ENCODE peak calls at places on chromosomes 13 and 19, in nine cellular contexts. A, G, C, K, Y, H, T, W and Q are unnamed samples.

GRCh38 chr13:47455581-47455980 is 545.5 kb downstream of the SUCLA2 start:
- DNase-seq in A (no peak), C (no peak), Y (no peak), G (no peak), W (no peak), T (peak; percentile 14), H (no peak), K (no peak), Q (no peak)

GRCh38 chr13:100209857-100210580 is 121.1 kb downstream of the PCCA start:
- DNase-seq in W (no peak), A (no peak), G (no peak), Y (no peak), K (no peak), C (no peak), T (no peak), H (no peak), Q (no peak)

GRCh38 chr19:7792286-7792685 is 29.2 kb downstream of the CLEC4M start:
- DNase-seq in H (no peak), C (no peak), Y (no peak), G (no peak), W (no peak), T (no peak), K (peak; percentile 59), A (no peak), Q (no peak)

GRCh38 chr19:47598407-47599349 is 10.3 kb upstream of the BICRA start:
- DNase-seq in K (peak; percentile 90), T (no peak), C (peak; percentile 54), Y (no peak), H (no peak), G (peak; percentile 69), A (peak; percentile 98), W (peak; percentile 65), Q (peak; percentile 64)

GRCh38 chr19:5578094-5578846 is 10.5 kb upstream of the TINCR start:
- DNase-seq in H (peak; percentile 52), G (peak; percentile 66), Y (peak; percentile 58), A (peak; percentile 57), C (peak; percentile 63), W (no peak), K (peak; percentile 85), T (peak; percentile 84), Q (peak; percentile 58)

GRCh38 chr19:44807162-44807561 is 1.7 kb upstream of the BCAM start:
- DNase-seq in T (no peak), H (no peak), Y (no peak), C (peak; percentile 40), K (peak; percentile 82), A (peak; percentile 79), W (no peak), G (no peak), Q (no peak)

GRCh38 chr13:40087021-40088002 is 431.9 kb downstream of the COG6 start:
- DNase-seq in T (no peak), A (no peak), K (peak; percentile 32), H (no peak), W (no peak), Y (no peak), G (no peak), C (no peak), Q (no peak)

GRCh38 chr13:111904701-111905608 is 162.0 kb upstream of the SOX1 start:
- DNase-seq in Y (no peak), H (no peak), C (no peak), A (no peak), T (no peak), G (no peak), K (no peak), W (no peak), Q (no peak)

GRCh38 chr13:51396352-51396751 is 56.5 kb downstream of the INTS6 start:
- DNase-seq in G (no peak), H (no peak), C (no peak), Y (no peak), W (no peak), A (no peak), K (no peak), T (no peak), Q (no peak)

GRCh38 chr13:40433577-40433976 is 232.9 kb downstream of the FOXO1 start:
- DNase-seq in A (no peak), Y (no peak), G (no peak), C (no peak), H (no peak), K (no peak), W (no peak), T (no peak), Q (no peak)

GRCh38 chr13:66341038-66341437 is 889.1 kb downstream of the PCDH9 start:
- DNase-seq in H (no peak), K (no peak), C (no peak), T (no peak), Y (no peak), A (no peak), W (no peak), G (no peak), Q (no peak)
- H3K4me1 ChIP-seq in H (no peaks in the 10 kb centered on the region), K (no peaks in the 10 kb centered on the region), C (peaks cover 1% of the 10 kb centered on the region), T (no peaks in the 10 kb centered on the region), Y (no peaks in the 10 kb centered on the region), A (peaks cover 3% of the 10 kb centered on the region), W (no peaks in the 10 kb centered on the region), G (no peaks in the 10 kb centered on the region), Q (no peaks in the 10 kb centered on the region)

GRCh38 chr19:1324249-1324791 is 38.6 kb downstream of the EFNA2 start:
- DNase-seq in H (no peak), W (no peak), G (no peak), T (no peak), Y (no peak), C (no peak), K (no peak), A (no peak), Q (no peak)
- H3K4me1 ChIP-seq in H (no peaks in the 10 kb centered on the region), W (peaks cover 17% of the 10 kb centered on the region), G (no peaks in the 10 kb centered on the region), T (no peaks in the 10 kb centered on the region), Y (peaks cover 12% of the 10 kb centered on the region), C (peaks cover 4% of the 10 kb centered on the region), K (no peaks in the 10 kb centered on the region), A (peaks cover 19% of the 10 kb centered on the region), Q (peaks cover 13% of the 10 kb centered on the region)

DNA sequence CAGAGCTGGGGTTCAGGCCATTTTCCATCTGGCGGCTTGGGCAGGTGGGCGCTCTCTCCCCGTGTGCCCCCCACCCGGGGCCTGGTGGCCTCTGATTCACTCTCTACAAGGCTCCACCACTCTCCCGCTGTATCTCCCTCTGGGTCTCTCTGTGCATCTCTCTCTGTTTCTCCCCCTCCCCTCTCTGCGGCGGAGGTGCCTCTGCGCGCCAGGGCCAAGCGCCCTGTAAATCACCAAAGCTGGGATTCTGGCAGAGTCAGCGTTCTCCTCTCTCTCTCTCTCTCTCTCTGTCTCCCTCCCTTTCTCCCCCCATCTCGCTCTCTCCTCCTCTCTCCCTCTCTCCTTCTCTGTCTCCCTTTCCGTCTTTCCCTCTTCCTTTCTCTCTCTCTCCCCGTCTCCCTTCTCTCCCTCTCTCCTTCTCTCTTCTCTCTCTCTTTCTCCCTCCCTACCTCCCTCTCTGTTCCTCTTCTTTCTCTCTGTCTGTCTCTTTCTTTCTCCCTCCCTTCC is 3.9 kb downstream of the NFIC start:
- DNase-seq in Y (no peak), G (no peak), W (no peak), A (no peak), T (no peak), C (no peak), H (no peak), K (peak; percentile 49), Q (no peak)
- H3K4me1 ChIP-seq in Y (peaks cover 86% of the 10 kb centered on the region), G (no peaks in the 10 kb centered on the region), W (peaks cover 20% of the 10 kb centered on the region), A (peaks cover 41% of the 10 kb centered on the region), T (peaks cover 14% of the 10 kb centered on the region), C (peaks cover 23% of the 10 kb centered on the region), H (no peaks in the 10 kb centered on the region), K (peaks cover 42% of the 10 kb centered on the region), Q (peaks cover 84% of the 10 kb centered on the region)

DNA sequence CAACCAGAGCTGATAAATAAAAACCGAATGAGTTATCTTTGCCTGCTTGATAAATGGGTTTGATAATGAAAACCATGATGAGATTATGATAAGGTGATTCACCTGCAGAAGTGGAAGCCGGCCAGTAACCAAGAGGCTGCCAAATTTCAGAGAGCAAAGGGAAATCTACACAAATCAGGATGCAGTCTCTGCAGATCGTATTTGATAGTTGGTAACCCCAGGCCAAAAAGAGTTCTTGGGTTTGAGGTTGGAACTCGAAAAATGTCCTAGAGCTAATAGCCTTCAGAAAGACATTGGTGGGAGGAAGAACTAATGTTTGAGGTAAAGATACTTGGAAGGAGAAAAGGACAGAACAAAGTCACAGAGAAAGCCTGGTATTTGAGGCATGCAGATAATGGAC is 9.6 kb upstream of the LATS2 start:
- DNase-seq in A (no peak), C (no peak), Y (no peak), H (no peak), W (no peak), T (no peak), K (no peak), G (no peak), Q (no peak)
- H3K4me1 ChIP-seq in A (peaks cover 34% of the 10 kb centered on the region), C (peaks cover 4% of the 10 kb centered on the region), Y (peaks cover 15% of the 10 kb centered on the region), H (no peaks in the 10 kb centered on the region), W (no peaks in the 10 kb centered on the region), T (no peaks in the 10 kb centered on the region), K (peaks cover 4% of the 10 kb centered on the region), G (no peaks in the 10 kb centered on the region), Q (peaks cover 8% of the 10 kb centered on the region)

GRCh38 chr19:51143486-51143885 is 1.4 kb downstream of the SIGLEC7 start:
- DNase-seq in A (no peak), Y (no peak), C (no peak), W (no peak), T (no peak), K (no peak), G (no peak), H (no peak), Q (no peak)

GRCh38 chr19:51140441-51140840 is 1.7 kb upstream of the SIGLEC7 start:
- DNase-seq in C (no peak), Y (no peak), W (no peak), K (no peak), T (no peak), H (no peak), G (no peak), A (no peak), Q (no peak)

GRCh38 chr19:51141181-51141580 is 920 bp upstream of the SIGLEC7 start:
- DNase-seq in H (no peak), G (no peak), T (no peak), K (no peak), W (no peak), C (no peak), A (no peak), Y (no peak), Q (no peak)

GRCh38 chr19:51144482-51145045 is 2.5 kb downstream of the SIGLEC7 start:
- DNase-seq in H (no peak), K (no peak), Y (no peak), C (no peak), A (no peak), W (no peak), T (no peak), G (no peak), Q (no peak)

GRCh38 chr19:51142119-51142518 is at the start of gene SIGLEC7:
- DNase-seq in H (no peak), G (peak; percentile 85), T (no peak), A (no peak), C (no peak), K (no peak), Y (peak; percentile 46), W (no peak), Q (no peak)
- H3K4me1 ChIP-seq in H (no peaks in the 10 kb centered on the region), G (no peaks in the 10 kb centered on the region), T (no peaks in the 10 kb centered on the region), A (no peaks in the 10 kb centered on the region), C (peaks cover 2% of the 10 kb centered on the region), K (no peaks in the 10 kb centered on the region), Y (peaks cover 5% of the 10 kb centered on the region), W (no peaks in the 10 kb centered on the region), Q (no peaks in the 10 kb centered on the region)